ENCODE peak calls at places on chromosomes 11 and 22, in ten cellular contexts. Q, S, F, R, T, O, E, P, N and U are unnamed samples.

GRCh38 chr22:35510481-35510934 is 30.1 kb upstream of the RASD2 start:
- DNase-seq in Q (no peak), S (no peak), F (no peak), R (no peak), T (no peak), O (no peak), E (peak; percentile 44), P (no peak), N (no peak), U (no peak)

GRCh38 chr11:126186708-126187481 is 24.6 kb downstream of the RPUSD4 start:
- DNase-seq in Q (no peak), S (no peak), F (no peak), R (no peak), T (no peak), O (no peak), E (no peak), P (no peak), N (no peak), U (no peak)

GRCh38 chr11:46896719-46897406 is 21.5 kb downstream of the LRP4 start:
- DNase-seq in Q (no peak), S (no peak), F (no peak), R (no peak), T (peak; percentile 7), O (no peak), E (peak; percentile 68), P (peak; percentile 57), N (peak; percentile 33), U (no peak)

GRCh38 chr11:70756341-70756740 is 358.0 kb downstream of the CTTN start:
- DNase-seq in Q (no peak), S (no peak), F (no peak), R (no peak), T (no peak), O (no peak), E (no peak), P (no peak), N (no peak), U (no peak)

GRCh38 chr22:22552630-22553029 is 6.4 kb downstream of the PRAME start:
- DNase-seq in Q (no peak), S (no peak), F (no peak), R (no peak), T (no peak), O (no peak), E (no peak), P (peak; percentile 1), N (no peak), U (no peak)

GRCh38 chr11:79092791-79093313 is 348.0 kb downstream of the TENM4 start:
- DNase-seq in Q (peak; percentile 99), S (no peak), F (no peak), R (no peak), T (no peak), O (no peak), E (peak; percentile 90), P (no peak), N (peak; percentile 90), U (no peak)

GRCh38 chr11:65863889-65864757 is 3.9 kb downstream of the MUS81 start:
- DNase-seq in Q (no peak), S (no peak), F (no peak), R (no peak), T (no peak), O (no peak), E (no peak), P (no peak), N (no peak), U (no peak)

GRCh38 chr22:48287031-48287430 is 1524.6 kb downstream of the TBC1D22A start:
- DNase-seq in Q (no peak), S (no peak), F (no peak), R (no peak), T (no peak), O (no peak), E (no peak), P (no peak), N (no peak), U (no peak)

GRCh38 chr11:132060546-132060945 is 690.1 kb downstream of the NTM start:
- DNase-seq in Q (no peak), S (no peak), F (no peak), R (no peak), T (no peak), O (no peak), E (no peak), P (no peak), N (no peak), U (no peak)

GRCh38 chr11:73223998-73224730 is 6.1 kb downstream of the P2RY2 start:
- DNase-seq in Q (no peak), S (no peak), F (no peak), R (no peak), T (no peak), O (no peak), E (no peak), P (no peak), N (no peak), U (no peak)

GRCh38 chr11:38900156-38900679 is 2302.2 kb upstream of the RAG2 start:
- DNase-seq in Q (no peak), S (no peak), F (no peak), R (no peak), T (no peak), O (no peak), E (no peak), P (no peak), N (no peak), U (no peak)

GRCh38 chr11:122951231-122951630 is 30.4 kb downstream of the BSX start:
- DNase-seq in Q (no peak), S (no peak), F (no peak), R (no peak), T (no peak), O (no peak), E (no peak), P (no peak), N (no peak), U (no peak)

GRCh38 chr11:121575250-121575962 is 122.6 kb upstream of the SORL1-AS1 start:
- DNase-seq in Q (peak; percentile 64), S (no peak), F (no peak), R (no peak), T (no peak), O (no peak), E (peak; percentile 60), P (no peak), N (peak; percentile 65), U (no peak)

GRCh38 chr11:97079244-97079643 is 689.4 kb downstream of the JRKL start:
- DNase-seq in Q (no peak), S (no peak), F (no peak), R (no peak), T (no peak), O (no peak), E (no peak), P (no peak), N (no peak), U (no peak)

GRCh38 chr11:57777969-57778317 is 16.3 kb downstream of the CTNND1 start:
- DNase-seq in Q (no peak), S (no peak), F (no peak), R (no peak), T (no peak), O (no peak), E (no peak), P (no peak), N (peak; percentile 51), U (no peak)

GRCh38 chr11:78085972-78086371 is 6.3 kb upstream of the NDUFC2 start:
- DNase-seq in Q (no peak), S (no peak), F (no peak), R (no peak), T (no peak), O (no peak), E (no peak), P (no peak), N (no peak), U (no peak)

GRCh38 chr22:44383071-44383575 is 70.4 kb upstream of the SHISAL1 start:
- DNase-seq in Q (no peak), S (no peak), F (no peak), R (no peak), T (no peak), O (no peak), E (no peak), P (no peak), N (no peak), U (no peak)

GRCh38 chr11:105862736-105863367 is 159.2 kb downstream of the MSANTD4 start:
- DNase-seq in Q (peak; percentile 10), S (no peak), F (no peak), R (no peak), T (peak; percentile 3), O (peak; percentile 7), E (peak; percentile 70), P (peak; percentile 62), N (peak; percentile 65), U (peak; percentile 49)

GRCh38 chr11:88288560-88288959 is 49.0 kb downstream of the CTSC start:
- DNase-seq in Q (no peak), S (no peak), F (no peak), R (no peak), T (no peak), O (no peak), E (no peak), P (no peak), N (no peak), U (no peak)

GRCh38 chr11:23542171-23542570 is 681.9 kb upstream of the CCDC179 start:
- DNase-seq in Q (no peak), S (no peak), F (no peak), R (no peak), T (no peak), O (no peak), E (no peak), P (no peak), N (no peak), U (no peak)

GRCh38 chr11:8934735-8935478 is 2.2 kb upstream of the C11orf16 start:
- DNase-seq in Q (peak; percentile 10), S (no peak), F (no peak), R (no peak), T (no peak), O (no peak), E (peak; percentile 92), P (no peak), N (peak; percentile 46), U (no peak)

GRCh38 chr11:121059605-121060004 is 35.7 kb downstream of the TBCEL start:
- DNase-seq in Q (no peak), S (no peak), F (no peak), R (no peak), T (no peak), O (no peak), E (peak; percentile 32), P (no peak), N (no peak), U (no peak)

GRCh38 chr11:12591706-12592105 is 82.5 kb upstream of the TEAD1 start:
- DNase-seq in Q (no peak), S (no peak), F (no peak), R (no peak), T (no peak), O (no peak), E (no peak), P (no peak), N (no peak), U (no peak)

GRCh38 chr22:28769394-28770085 is 3.0 kb upstream of the CCDC117 start:
- DNase-seq in Q (no peak), S (no peak), F (no peak), R (no peak), T (no peak), O (no peak), E (no peak), P (no peak), N (no peak), U (no peak)

GRCh38 chr22:20429254-20430100 is 8.1 kb downstream of the SCARF2 start:
- DNase-seq in Q (no peak), S (peak; percentile 53), F (peak; percentile 80), R (peak; percentile 80), T (peak; percentile 77), O (peak; percentile 71), E (no peak), P (no peak), N (no peak), U (peak; percentile 97)